ENCODE peak calls at places on chromosomes 4 and X, in five cellular contexts. G is neural crest cell, S is right lobe of liver, O is K562, Z is DND-41. K is an unnamed sample.

GRCh38 chr4:23171971-23172370 is 479.2 kb downstream of the GBA3 start:
- DNase-seq in G (no peak), S (no peak), O (no peak), Z (no peak), K (no peak)

GRCh38 chrX:101040197-101040596 is 11.7 kb downstream of the TRMT2B start:
- DNase-seq in G (no peak), S (no peak), O (no peak), Z (no peak), K (no peak)

GRCh38 chr4:112923514-112923913 is 125.9 kb upstream of the ANK2 start:
- DNase-seq in G (no peak), S (no peak), O (no peak), Z (no peak), K (no peak)

GRCh38 chrX:130539721-130540321 is 138.0 kb downstream of the RBMX2 start:
- DNase-seq in G (peak), S (peak), O (peak), Z (peak), K (peak)

GRCh38 chr4:137705171-137705783 is 173.0 kb upstream of the PCDH18 start:
- DNase-seq in G (no peak), S (no peak), O (no peak), Z (no peak), K (no peak)

GRCh38 chrX:94813541-94813940 is 1139.5 kb downstream of the FAM133A start:
- DNase-seq in G (no peak), S (no peak), O (no peak), Z (no peak), K (no peak)

GRCh38 chrX:9627827-9628406 is 137.7 kb downstream of the GPR143 start:
- DNase-seq in G (no peak), S (no peak), O (no peak), Z (no peak), K (no peak)

GRCh38 chr4:6472387-6473263 is at the start of gene PPP2R2C:
- DNase-seq in G (no peak), S (no peak), O (peak), Z (no peak), K (peak)

GRCh38 chrX:29587107-29587506 is 628.3 kb upstream of the MAGEB2 start:
- DNase-seq in G (no peak), S (no peak), O (no peak), Z (no peak), K (no peak)

GRCh38 chr4:25144870-25145481 is 15.3 kb downstream of the SEPSECS start:
- DNase-seq in G (no peak), S (no peak), O (peak), Z (no peak), K (no peak)

GRCh38 chrX:23752740-23753435 is 9.8 kb upstream of the ACOT9 start:
- DNase-seq in G (no peak), S (no peak), O (no peak), Z (no peak), K (no peak)

GRCh38 chr4:133156096-133156495 is 7.0 kb downstream of the PCDH10 start:
- DNase-seq in G (peak), S (no peak), O (no peak), Z (no peak), K (no peak)

GRCh38 chr4:186948361-186949291 is 225.0 kb upstream of the FAT1 start:
- DNase-seq in G (peak), S (no peak), O (no peak), Z (no peak), K (no peak)

GRCh38 chrX:49101629-49101984 is 21.9 kb upstream of the WDR45 start:
- DNase-seq in G (no peak), S (no peak), O (peak), Z (no peak), K (no peak)
- TF ChIP-seq CTCF in G (no peak), S (no peak), O (no peak), Z (no peak), K (no peak)

GRCh38 chr4:166091914-166092510 is 219.0 kb downstream of the TLL1 start:
- DNase-seq in G (no peak), S (no peak), O (peak), Z (no peak), K (no peak)
- TF ChIP-seq CTCF in G (peak), S (peak), O (peak), Z (peak), K (peak)

GRCh38 chr4:73431813-73432168 is 4.2 kb upstream of the AFP start:
- DNase-seq in G (no peak), S (no peak), O (no peak), Z (no peak), K (no peak)

GRCh38 chr4:73432169-73433000 is 3.6 kb upstream of the AFP start:
- DNase-seq in G (no peak), S (no peak), O (no peak), Z (no peak), K (no peak)

GRCh38 chr4:73433140-73433539 is 2.9 kb upstream of the AFP start:
- DNase-seq in G (no peak), S (no peak), O (peak), Z (no peak), K (no peak)

GRCh38 chr4:73435984-73436383 is at the start of gene AFP:
- DNase-seq in G (no peak), S (no peak), O (no peak), Z (no peak), K (no peak)

GRCh38 chr4:73434311-73434710 is 1.7 kb upstream of the AFP start:
- DNase-seq in G (no peak), S (no peak), O (no peak), Z (no peak), K (no peak)
- TF ChIP-seq CTCF in G (peak), S (peak), O (no peak), Z (peak), K (peak)

GRCh38 chr4:118237531-118237930 is 115.3 kb downstream of the PRSS12 start:
- DNase-seq in G (no peak), S (no peak), O (no peak), Z (no peak), K (no peak)

DNA sequence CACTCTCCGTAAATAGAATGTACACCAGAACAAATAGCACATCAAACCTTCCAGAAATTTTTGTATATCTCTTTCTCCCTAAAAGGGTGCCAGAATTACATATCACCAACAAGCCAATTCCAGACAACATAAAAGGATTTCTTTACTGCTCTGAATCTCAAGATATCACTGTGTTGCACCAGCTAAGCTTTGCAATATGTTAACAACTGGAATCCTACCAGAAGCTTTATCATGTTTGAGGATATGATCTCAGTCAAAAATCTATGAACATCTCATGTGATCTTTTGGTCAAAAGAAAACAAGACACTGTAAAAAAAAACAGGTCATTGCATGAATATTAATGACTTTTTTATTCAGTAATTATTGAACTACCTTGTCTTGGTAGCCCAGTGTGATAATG is 117.1 kb downstream of the PRSS12 start:
- DNase-seq in G (no peak), S (no peak), O (no peak), Z (no peak), K (no peak)
- TF ChIP-seq CTCF in G (no peak), S (no peak), O (no peak), Z (no peak), K (no peak)

DNA sequence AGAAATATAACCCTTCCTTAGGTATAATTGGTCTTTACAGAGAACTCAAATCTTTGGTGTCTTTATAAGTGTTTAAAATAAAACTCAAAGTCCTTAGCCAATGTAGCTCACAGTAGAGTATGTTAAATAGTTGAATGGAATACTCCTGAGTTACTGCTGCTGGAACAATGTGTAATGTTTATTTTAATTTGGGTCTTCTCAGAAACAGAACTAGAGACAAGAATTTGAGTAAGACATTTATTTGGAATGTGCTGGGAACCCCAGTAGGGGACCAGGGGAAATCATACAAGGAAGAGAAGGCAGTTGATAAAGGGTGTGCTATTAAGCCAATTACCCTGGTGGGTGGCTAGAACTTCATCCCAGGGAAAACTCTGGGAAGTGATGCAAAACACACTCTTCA is 240.4 kb upstream of the LDB2 start:
- DNase-seq in G (no peak), S (no peak), O (no peak), Z (no peak), K (no peak)
- TF ChIP-seq CTCF in G (no peak), S (no peak), O (no peak), Z (no peak), K (no peak)

GRCh38 chr4:184911310-184911709 is 85.5 kb upstream of the ACSL1 start:
- DNase-seq in G (no peak), S (no peak), O (no peak), Z (no peak), K (no peak)
- TF ChIP-seq CTCF in G (no peak), S (no peak), O (no peak), Z (no peak), K (no peak)

DNA sequence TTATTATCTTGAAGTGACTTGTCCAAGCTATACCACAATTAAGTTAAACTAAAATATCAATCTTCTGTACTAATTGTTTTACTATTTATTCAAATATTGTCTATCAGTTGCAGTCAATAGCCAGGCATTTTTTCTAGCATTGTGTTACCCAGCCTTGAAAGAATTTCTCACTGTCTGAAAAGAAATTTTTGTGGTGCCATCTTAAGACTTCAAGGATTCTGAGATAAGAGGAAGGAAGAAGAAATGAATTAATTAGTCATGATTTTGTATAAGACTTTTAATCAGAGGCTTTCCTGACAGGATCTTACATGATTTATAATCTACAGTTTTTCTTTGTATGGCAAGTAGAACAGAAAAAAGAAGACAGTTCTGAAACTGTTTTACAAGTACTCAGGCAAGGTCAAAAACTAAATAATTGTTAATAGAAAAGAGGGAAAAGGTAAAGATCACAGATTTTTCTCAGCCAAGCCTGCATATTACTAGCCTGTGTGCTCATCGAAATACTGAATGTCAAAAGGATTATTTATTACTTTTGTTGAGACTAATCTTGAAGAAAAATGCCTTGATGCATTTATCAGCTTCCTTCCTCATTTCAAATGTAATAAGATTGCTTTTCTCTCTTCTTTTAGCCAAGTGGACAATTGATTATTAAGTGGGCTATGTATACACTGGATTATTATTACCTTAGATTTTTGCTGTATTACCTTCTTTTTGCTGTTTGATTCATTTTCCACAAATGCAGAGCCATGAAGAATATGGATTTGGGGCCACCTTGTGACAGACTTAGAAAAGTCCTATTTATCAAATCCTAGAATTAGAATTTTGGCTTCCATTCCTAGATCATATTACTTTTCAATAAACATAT is 53.8 kb downstream of the CXCL1 start:
- DNase-seq in G (no peak), S (no peak), O (peak), Z (no peak), K (no peak)
- TF ChIP-seq CTCF in G (peak), S (peak), O (no peak), Z (peak), K (no peak)

DNA sequence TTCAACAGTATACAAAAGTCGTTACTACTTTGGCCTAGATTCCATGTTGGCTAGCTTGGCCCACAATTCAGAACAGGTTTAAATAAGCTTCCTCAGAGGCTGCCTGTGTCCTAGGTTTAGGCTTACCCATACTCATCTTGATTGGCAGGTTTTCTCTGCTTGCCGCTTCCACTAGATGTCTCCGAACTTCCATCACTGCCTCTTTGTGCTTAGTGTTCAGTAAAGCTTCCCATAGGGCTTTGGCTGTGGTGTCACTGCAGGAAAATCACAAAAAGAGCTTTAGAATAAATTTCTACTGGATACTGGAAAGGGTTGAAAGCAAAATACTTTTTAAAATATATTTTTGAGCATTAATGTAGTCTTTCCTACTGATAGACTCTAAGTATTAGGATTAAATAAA is 52.4 kb downstream of the SCFD2 start:
- DNase-seq in G (peak), S (no peak), O (peak), Z (no peak), K (no peak)
- TF ChIP-seq CTCF in G (peak), S (peak), O (peak), Z (peak), K (no peak)

GRCh38 chr4:32462944-32463343 is 1742.8 kb downstream of the PCDH7 start:
- DNase-seq in G (no peak), S (no peak), O (peak), Z (no peak), K (no peak)
- TF ChIP-seq CTCF in G (peak), S (peak), O (no peak), Z (peak), K (peak)

K was measured in progenitor cell of endocrine pancreas.